ENCODE peak calls at places on chromosomes 12 and 14, in nine cellular contexts. Z is keratinocyte, E is PC-3, A is uterus, D is K562, B is OCI-LY7, V is neural progenitor cell, U is suprapubic skin, K is stomach. W is an unnamed sample.

GRCh38 chr14:32530800-32531199 is 201.7 kb downstream of the AKAP6 start:
- DNase-seq in E (no peak), A (no peak), U (no peak), Z (no peak), D (no peak), K (no peak), B (no peak), V (no peak), W (no peak)

GRCh38 chr12:67482751-67483661 is 165.5 kb upstream of the DYRK2 start:
- DNase-seq in A (peak; percentile 27), Z (no peak), B (peak; percentile 70), K (peak; percentile 71), E (peak; percentile 70), D (no peak), U (no peak), V (no peak), W (no peak)

GRCh38 chr12:15534322-15534721 is 212.0 kb downstream of the PTPRO start:
- DNase-seq in Z (no peak), E (no peak), B (peak; percentile 43), A (no peak), K (no peak), V (no peak), U (no peak), D (no peak), W (no peak)

GRCh38 chr12:109182041-109182839 is 65.9 kb downstream of the ACACB start:
- DNase-seq in V (no peak), D (no peak), K (no peak), Z (no peak), U (no peak), E (peak; percentile 34), B (no peak), A (no peak), W (no peak)

GRCh38 chr12:39406257-39406656 is 36.7 kb downstream of the KIF21A start:
- DNase-seq in E (no peak), A (no peak), K (no peak), V (no peak), B (no peak), D (no peak), Z (no peak), U (no peak), W (no peak)

GRCh38 chr12:115423546-115423987 is 739.6 kb upstream of the TBX3 start:
- DNase-seq in U (no peak), A (no peak), D (no peak), E (peak; percentile 23), B (no peak), V (peak; percentile 23), Z (no peak), K (no peak), W (no peak)

GRCh38 chr12:8644345-8645248 is 18.0 kb downstream of the MFAP5 start:
- DNase-seq in Z (no peak), D (no peak), U (no peak), E (no peak), B (peak; percentile 90), A (no peak), K (no peak), V (no peak), W (no peak)

GRCh38 chr14:55419663-55420062 is 8.0 kb upstream of the ATG14 start:
- DNase-seq in A (no peak), Z (no peak), U (no peak), E (no peak), K (no peak), V (no peak), B (no peak), D (no peak), W (no peak)

GRCh38 chr12:69999561-69999960 is 174.5 kb downstream of the MYRFL start:
- DNase-seq in A (no peak), Z (no peak), U (no peak), D (no peak), B (peak; percentile 6), K (no peak), V (no peak), E (no peak), W (no peak)

GRCh38 chr14:22047105-22047504 is 373.5 kb upstream of the OR4E1 start:
- DNase-seq in K (no peak), B (peak; percentile 51), Z (no peak), U (no peak), V (peak; percentile 76), E (peak; percentile 34), D (no peak), A (no peak), W (no peak)

GRCh38 chr12:123101467-123102004 is 49.4 kb downstream of the PITPNM2 start:
- DNase-seq in A (no peak), B (no peak), Z (no peak), U (no peak), E (no peak), V (no peak), D (no peak), K (no peak), W (no peak)

GRCh38 chr14:90276627-90277367 is 20.4 kb downstream of the PSMC1 start:
- DNase-seq in K (no peak), D (peak; percentile 16), B (no peak), A (no peak), V (peak; percentile 10), E (peak; percentile 13), U (no peak), Z (no peak), W (no peak)

GRCh38 chr14:41607119-41607785 is 576 bp downstream of the LRFN5 start:
- DNase-seq in V (peak; percentile 43), K (no peak), A (no peak), Z (no peak), B (no peak), D (no peak), U (no peak), E (no peak), W (no peak)

GRCh38 chr14:70782361-70782760 is 27.0 kb downstream of the MAP3K9 start:
- DNase-seq in U (no peak), B (no peak), E (peak; percentile 95), Z (peak; percentile 98), A (no peak), V (no peak), K (no peak), D (no peak), W (no peak)

GRCh38 chr12:10672231-10672868 is 1.5 kb downstream of the STYK1 start:
- DNase-seq in V (no peak), E (peak; percentile 13), A (no peak), D (no peak), B (no peak), K (peak; percentile 68), Z (no peak), U (no peak), W (no peak)

GRCh38 chr14:30928462-30928861 is 54.1 kb downstream of the COCH start:
- DNase-seq in K (no peak), Z (no peak), B (no peak), E (no peak), D (no peak), U (no peak), V (no peak), A (no peak), W (no peak)
- TF ChIP-seq CTCF in K (no peak), Z (no peak), B (no peak), E (no peak), D (no peak), U (no peak), V (no peak), A (no peak), W (no peak)

GRCh38 chr12:113170926-113171325 is 14.4 kb downstream of the DDX54 start:
- DNase-seq in D (no peak), V (no peak), E (no peak), K (no peak), Z (no peak), B (no peak), U (no peak), A (no peak), W (no peak)

GRCh38 chr12:113171543-113171942 is 13.7 kb downstream of the DDX54 start:
- DNase-seq in Z (no peak), E (no peak), U (no peak), A (no peak), D (no peak), B (no peak), K (no peak), V (no peak), W (no peak)

GRCh38 chr12:113173081-113173698 is 12.1 kb downstream of the DDX54 start:
- DNase-seq in K (no peak), V (no peak), Z (no peak), E (no peak), U (no peak), A (no peak), B (peak; percentile 99), D (no peak), W (no peak)

GRCh38 chr12:113170457-113170856 is 14.8 kb downstream of the DDX54 start:
- DNase-seq in A (no peak), B (no peak), U (no peak), K (no peak), Z (no peak), V (no peak), E (no peak), D (no peak), W (no peak)

DNA sequence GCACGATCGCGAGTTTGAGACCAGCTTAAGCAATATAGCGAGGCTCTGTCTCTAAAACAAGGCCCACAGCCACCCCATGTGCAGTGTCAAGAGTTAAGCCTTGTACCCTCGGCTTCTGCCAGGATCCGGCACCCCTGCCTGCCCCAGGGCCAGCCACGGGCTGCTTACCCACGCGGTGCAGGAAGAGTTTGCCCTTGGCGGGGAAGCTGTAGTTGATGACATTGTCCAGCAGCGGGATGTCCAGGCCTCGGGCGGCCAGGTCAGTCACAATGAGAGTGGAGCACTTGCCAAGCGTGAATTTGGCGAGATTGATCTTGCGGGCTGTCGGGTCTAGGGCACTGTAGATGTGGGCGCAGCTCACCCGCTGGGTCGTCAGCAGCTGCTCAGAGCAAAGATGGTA is 13.1 kb downstream of the DDX54 start:
- DNase-seq in Z (no peak), V (no peak), K (no peak), U (no peak), B (no peak), D (no peak), E (no peak), A (no peak), W (no peak)
- H3K36me3 ChIP-seq in Z (peaks cover 50% of the 10 kb centered on the region), V (peaks cover 2% of the 10 kb centered on the region), K (peaks cover 100% of the 10 kb centered on the region), U (peaks cover 100% of the 10 kb centered on the region), B (peaks cover 91% of the 10 kb centered on the region), D (peaks cover 89% of the 10 kb centered on the region), E (peaks cover 76% of the 10 kb centered on the region), A (no peaks in the 10 kb centered on the region), W (peaks cover 89% of the 10 kb centered on the region)

DNA sequence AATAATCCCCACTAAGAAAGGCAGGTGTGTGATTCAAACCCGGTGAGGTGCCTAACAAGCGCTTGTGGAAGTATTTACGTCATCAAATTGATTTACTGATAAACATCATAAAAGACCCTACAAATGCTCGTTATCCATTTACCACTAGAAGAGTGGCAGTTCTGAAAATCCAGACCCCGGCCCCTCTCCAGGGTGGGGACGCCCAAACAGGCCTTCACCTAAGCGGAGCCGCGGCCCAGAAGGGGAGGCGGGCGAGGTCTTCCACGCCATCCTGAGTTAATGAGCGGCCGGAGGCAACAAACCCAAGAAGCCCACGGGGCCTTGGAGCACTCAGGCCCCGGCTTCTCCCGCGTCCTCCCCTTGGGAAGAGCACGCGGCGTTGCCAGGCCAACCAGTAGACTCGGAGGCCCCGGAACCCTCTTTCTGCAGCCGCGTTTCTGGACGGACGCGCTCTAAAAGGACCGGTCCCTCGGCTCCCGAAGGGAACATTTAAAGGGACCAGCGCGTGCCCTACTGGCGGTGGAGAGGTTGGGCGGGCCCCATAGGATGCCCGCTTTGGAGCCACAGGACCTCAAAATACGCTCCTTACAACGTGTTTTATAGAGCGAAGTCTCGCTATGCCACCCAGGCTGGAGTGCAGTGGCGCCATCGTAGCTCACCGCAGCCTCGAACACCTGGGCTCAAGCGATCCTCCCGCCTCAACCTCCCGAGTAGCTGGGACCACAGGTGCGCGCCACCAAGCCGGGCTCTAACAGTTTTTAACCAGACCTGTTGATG is 3.5 kb downstream of the PTPN21 start:
- DNase-seq in K (peak; percentile 85), D (peak; percentile 32), E (peak; percentile 90), B (no peak), V (peak; percentile 77), Z (no peak), A (peak; percentile 83), U (peak; percentile 90), W (no peak)
- TF ChIP-seq CTCF in K (no peak), D (no peak), E (peak; percentile 41), B (no peak), V (peak; percentile 20), Z (peak; percentile 16), A (peak; percentile 51), U (no peak), W (no peak)

GRCh38 chr12:48832321-48833060 is 14.2 kb downstream of the CACNB3 start:
- DNase-seq in V (no peak), U (no peak), K (no peak), E (no peak), D (peak; percentile 51), B (no peak), A (no peak), Z (no peak), W (no peak)
- H3K36me3 ChIP-seq in V (peaks cover 7% of the 10 kb centered on the region), U (peaks cover 97% of the 10 kb centered on the region), K (peaks cover 100% of the 10 kb centered on the region), E (peaks cover 64% of the 10 kb centered on the region), D (peaks cover 89% of the 10 kb centered on the region), B (peaks cover 98% of the 10 kb centered on the region), A (no peaks in the 10 kb centered on the region), Z (peaks cover 50% of the 10 kb centered on the region), W (peaks cover 100% of the 10 kb centered on the region)

W was measured in WERI-Rb-1.